ENCODE peak calls at places on chromosomes 11 and 22, in four cellular contexts. R, J, F and Z are unnamed samples. For H3K4me1, the result is how much of the 10 kb centered on the place peaks cover.

GRCh38 chr11:88106685-88107084 is 68.6 kb downstream of the RAB38 start:
- DNase-seq in R (no peak), J (no peak), F (no peak), Z (no peak)

GRCh38 chr11:38543311-38543710 is 1945.3 kb upstream of the RAG2 start:
- DNase-seq in R (no peak), J (no peak), F (no peak), Z (no peak)

GRCh38 chr11:61454520-61454919 is 24.6 kb downstream of the SDHAF2 start:
- DNase-seq in R (no peak), J (no peak), F (no peak), Z (no peak)

GRCh38 chr11:134050541-134051383 is 18.1 kb upstream of the JAM3 start:
- DNase-seq in R (peak), J (peak), F (peak), Z (no peak)

GRCh38 chr11:118144301-118144701 is 8.3 kb downstream of the SCN4B start:
- DNase-seq in R (no peak), J (no peak), F (no peak), Z (no peak)

GRCh38 chr11:73003083-73003482 is 139.0 kb downstream of the FCHSD2 start:
- DNase-seq in R (no peak), J (no peak), F (no peak), Z (no peak)

GRCh38 chr11:95512177-95512576 is 277.4 kb downstream of the FAM76B start:
- DNase-seq in R (no peak), J (no peak), F (no peak), Z (no peak)

GRCh38 chr11:45113807-45114206 is 32.6 kb upstream of the PRDM11 start:
- DNase-seq in R (no peak), J (no peak), F (no peak), Z (no peak)

GRCh38 chr11:2583605-2583958 is 116.2 kb downstream of the KCNQ1OT1 start:
- DNase-seq in R (peak), J (no peak), F (no peak), Z (no peak)

GRCh38 chr11:133619973-133620372 is 87.7 kb upstream of the OPCML start:
- DNase-seq in R (no peak), J (no peak), F (no peak), Z (no peak)

GRCh38 chr11:32830413-32830738 is 649 bp downstream of the PRRG4 start:
- DNase-seq in R (no peak), J (no peak), F (no peak), Z (no peak)

GRCh38 chr11:74417860-74418508 is 19.8 kb upstream of the PGM2L1 start:
- DNase-seq in R (no peak), J (peak), F (no peak), Z (no peak)

GRCh38 chr11:45658292-45658991 is 7.0 kb downstream of the CHST1 start:
- DNase-seq in R (peak), J (peak), F (no peak), Z (no peak)

GRCh38 chr11:6724013-6724412 is 40.9 kb upstream of the MRPL17 start:
- DNase-seq in R (no peak), J (peak), F (no peak), Z (no peak)
- H3K4me1 ChIP-seq in R (under half), J (under half), F (under half), Z (under half)

DNA sequence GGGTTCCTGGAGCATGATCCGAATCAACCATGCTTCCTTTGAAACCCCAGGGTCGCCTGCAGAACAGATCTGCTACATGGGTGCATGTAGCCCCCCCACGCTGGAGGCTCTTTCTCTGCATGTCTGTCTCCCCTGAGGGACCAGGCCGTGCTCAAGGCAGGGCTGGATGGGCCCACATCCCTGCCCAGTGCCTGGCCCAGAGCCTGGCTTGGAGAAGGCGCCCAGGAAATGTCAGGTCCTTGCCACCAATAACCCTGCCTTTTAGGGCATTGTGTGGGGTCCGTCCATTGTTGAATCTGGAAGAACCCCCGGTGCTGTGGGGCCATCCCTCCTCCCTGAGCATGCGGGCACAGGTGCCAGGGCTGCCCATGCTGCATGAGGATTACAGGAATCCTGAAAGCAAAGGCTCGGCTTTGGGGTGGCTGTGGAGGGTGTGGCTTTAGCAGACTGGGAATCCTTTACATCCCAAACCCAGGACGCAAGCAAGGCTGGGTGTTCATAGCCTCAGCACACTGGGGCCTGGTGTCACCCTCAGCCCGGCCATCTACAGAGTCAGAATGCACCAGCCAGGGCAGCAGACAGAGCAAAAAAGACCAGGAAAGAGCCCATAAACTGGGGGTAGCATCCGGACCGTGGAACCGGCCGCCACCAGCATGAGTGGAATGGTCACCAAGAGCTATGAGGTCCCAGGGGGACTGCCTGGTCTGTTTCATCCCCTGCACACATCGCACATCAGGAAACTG is 48.2 kb downstream of the RTL6 start:
- DNase-seq in R (no peak), J (no peak), F (no peak), Z (no peak)
- H3K27ac ChIP-seq in R (no peak), J (no peak), F (peak), Z (no peak)

GRCh38 chr11:122305018-122305417 is 189.0 kb upstream of the BLID start:
- DNase-seq in R (no peak), J (no peak), F (no peak), Z (no peak)
- H3K4me3 ChIP-seq in R (no peak), J (no peak), F (no peak), Z (no peak)

DNA sequence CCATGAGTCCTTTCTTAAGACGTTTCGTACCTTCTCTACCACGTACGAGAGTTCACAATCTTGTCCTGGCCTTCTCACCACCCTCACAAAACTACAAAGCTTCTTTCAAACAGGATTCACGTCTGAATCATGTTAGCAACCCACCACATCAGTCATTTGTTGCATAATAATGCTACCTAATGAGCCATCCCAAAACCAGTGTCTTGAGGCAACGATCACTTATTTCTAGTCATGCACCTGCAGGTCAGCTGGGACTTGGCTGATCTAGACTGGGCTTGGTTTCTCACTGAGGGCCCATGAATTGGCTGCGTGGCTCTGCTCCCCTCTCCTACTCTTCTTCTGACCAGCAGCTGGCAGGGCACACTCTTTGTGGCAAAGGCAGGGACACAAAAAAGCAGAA is 28.3 kb downstream of the LARGE1 start:
- DNase-seq in R (no peak), J (no peak), F (no peak), Z (no peak)
- H3K4me1 ChIP-seq in R (under half), J (under half), F (under half), Z (under half)

GRCh38 chr22:47294571-47294970 is 532.1 kb downstream of the TBC1D22A start:
- DNase-seq in R (no peak), J (no peak), F (no peak), Z (no peak)

GRCh38 chr22:47294222-47294532 is 531.7 kb downstream of the TBC1D22A start:
- DNase-seq in R (no peak), J (no peak), F (no peak), Z (no peak)

GRCh38 chr22:47292546-47293320 is 530.3 kb downstream of the TBC1D22A start:
- DNase-seq in R (peak), J (no peak), F (no peak), Z (no peak)

GRCh38 chr22:47291565-47292495 is 529.4 kb downstream of the TBC1D22A start:
- DNase-seq in R (no peak), J (no peak), F (no peak), Z (no peak)

GRCh38 chr22:47293368-47294221 is 531.1 kb downstream of the TBC1D22A start:
- DNase-seq in R (no peak), J (no peak), F (no peak), Z (no peak)
- H3K27ac ChIP-seq in R (no peak), J (no peak), F (no peak), Z (no peak)

DNA sequence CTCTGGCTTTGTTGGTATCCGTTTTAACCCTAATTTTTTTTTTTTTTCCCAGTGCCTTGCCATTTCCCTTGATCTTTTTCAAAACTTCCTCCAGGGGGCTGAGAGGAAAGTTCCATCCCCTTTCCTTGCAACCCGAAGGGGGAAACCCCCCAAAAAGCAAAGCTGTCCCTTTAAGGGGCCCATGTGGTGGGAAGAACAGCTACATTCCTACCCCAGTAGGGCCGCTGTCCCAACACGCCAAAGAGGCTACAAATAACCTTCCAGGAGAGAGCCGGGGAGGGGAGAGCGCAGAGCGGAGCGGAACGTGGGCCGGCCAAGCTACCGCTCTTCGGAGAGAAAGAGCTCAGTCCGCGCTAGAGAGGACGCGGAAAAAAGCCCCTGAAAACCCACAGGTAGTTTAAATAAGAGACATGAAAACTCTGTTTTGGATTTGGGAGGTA is 1.7 kb downstream of the LRP4 start:
- DNase-seq in R (peak), J (peak), F (peak), Z (no peak)
- H3K4me3 ChIP-seq in R (peak), J (peak), F (peak), Z (peak)

GRCh38 chr22:35783943-35784614 is 66.4 kb downstream of the APOL5 start:
- DNase-seq in R (no peak), J (no peak), F (peak), Z (no peak)
- H3K4me1 ChIP-seq in R (under half), J (under half), F (half or more), Z (under half)